ENCODE peak calls at places on chromosome 4, in nine cellular contexts. One of them, this sample, is unnamed.

GRCh38 chr4:159012381-159012780 is 90.5 kb upstream of the RAPGEF2 start:
- DNase-seq in left lung: no peak
- DNase-seq in fibroblast of mammary gland: peak; percentile 64
- DNase-seq in upper lobe of left lung: no peak
- DNase-seq in ascending aorta: no peak
- DNase-seq in suprapubic skin: no peak
- DNase-seq in colonic mucosa: no peak
- DNase-seq in IMR-90: peak; percentile 56
- DNase-seq in uterus: no peak
- DNase-seq in this sample: peak; percentile 80

GRCh38 chr4:39354178-39354503 is 12.0 kb downstream of the RFC1 start:
- DNase-seq in left lung: no peak
- DNase-seq in IMR-90: no peak
- DNase-seq in upper lobe of left lung: no peak
- DNase-seq in suprapubic skin: no peak
- DNase-seq in uterus: no peak
- DNase-seq in fibroblast of mammary gland: no peak
- DNase-seq in colonic mucosa: no peak
- DNase-seq in ascending aorta: no peak
- DNase-seq in this sample: no peak

GRCh38 chr4:139769355-139769754 is 103.7 kb downstream of the MGST2 start:
- DNase-seq in fibroblast of mammary gland: no peak
- DNase-seq in colonic mucosa: no peak
- DNase-seq in ascending aorta: no peak
- DNase-seq in upper lobe of left lung: no peak
- DNase-seq in uterus: no peak
- DNase-seq in left lung: no peak
- DNase-seq in IMR-90: no peak
- DNase-seq in suprapubic skin: no peak
- DNase-seq in this sample: no peak

GRCh38 chr4:147546341-147546740 is 65.4 kb downstream of the EDNRA start:
- DNase-seq in uterus: no peak
- DNase-seq in upper lobe of left lung: no peak
- DNase-seq in colonic mucosa: no peak
- DNase-seq in ascending aorta: no peak
- DNase-seq in suprapubic skin: no peak
- DNase-seq in fibroblast of mammary gland: peak; percentile 98
- DNase-seq in IMR-90: peak; percentile 99
- DNase-seq in left lung: no peak
- DNase-seq in this sample: peak; percentile 84

GRCh38 chr4:153639556-153640475 is 44.3 kb upstream of the TLR2 start:
- DNase-seq in left lung: no peak
- DNase-seq in uterus: no peak
- DNase-seq in colonic mucosa: no peak
- DNase-seq in upper lobe of left lung: peak; percentile 46
- DNase-seq in ascending aorta: no peak
- DNase-seq in IMR-90: no peak
- DNase-seq in fibroblast of mammary gland: no peak
- DNase-seq in suprapubic skin: no peak
- DNase-seq in this sample: no peak

GRCh38 chr4:26028793-26029511 is 114.9 kb downstream of the SMIM20 start:
- DNase-seq in left lung: peak; percentile 76
- DNase-seq in ascending aorta: no peak
- DNase-seq in fibroblast of mammary gland: peak; percentile 62
- DNase-seq in uterus: peak; percentile 81
- DNase-seq in colonic mucosa: peak; percentile 63
- DNase-seq in suprapubic skin: peak; percentile 91
- DNase-seq in upper lobe of left lung: peak; percentile 96
- DNase-seq in IMR-90: peak; percentile 58
- DNase-seq in this sample: peak; percentile 54

GRCh38 chr4:144296941-144297340 is 156.4 kb upstream of the GYPA start:
- DNase-seq in IMR-90: no peak
- DNase-seq in ascending aorta: no peak
- DNase-seq in left lung: no peak
- DNase-seq in colonic mucosa: no peak
- DNase-seq in fibroblast of mammary gland: no peak
- DNase-seq in suprapubic skin: no peak
- DNase-seq in uterus: no peak
- DNase-seq in upper lobe of left lung: no peak
- DNase-seq in this sample: peak; percentile 20

GRCh38 chr4:15848191-15848842 is 70.2 kb downstream of the CD38 start:
- DNase-seq in fibroblast of mammary gland: peak; percentile 2
- DNase-seq in upper lobe of left lung: no peak
- DNase-seq in left lung: no peak
- DNase-seq in colonic mucosa: no peak
- DNase-seq in ascending aorta: no peak
- DNase-seq in uterus: no peak
- DNase-seq in suprapubic skin: no peak
- DNase-seq in IMR-90: no peak
- DNase-seq in this sample: peak; percentile 63

GRCh38 chr4:40255722-40256281 is 59.0 kb downstream of the RHOH start:
- DNase-seq in IMR-90: peak; percentile 99
- DNase-seq in upper lobe of left lung: no peak
- DNase-seq in uterus: no peak
- DNase-seq in suprapubic skin: no peak
- DNase-seq in ascending aorta: no peak
- DNase-seq in left lung: no peak
- DNase-seq in fibroblast of mammary gland: peak; percentile 100
- DNase-seq in colonic mucosa: no peak
- DNase-seq in this sample: peak; percentile 96

GRCh38 chr4:40648742-40649281 is 19.1 kb upstream of the RBM47 start:
- DNase-seq in fibroblast of mammary gland: peak; percentile 61
- DNase-seq in ascending aorta: no peak
- DNase-seq in upper lobe of left lung: no peak
- DNase-seq in colonic mucosa: no peak
- DNase-seq in IMR-90: no peak
- DNase-seq in suprapubic skin: no peak
- DNase-seq in uterus: no peak
- DNase-seq in left lung: peak; percentile 65
- DNase-seq in this sample: no peak

GRCh38 chr4:2624782-2625548 is 88.5 kb downstream of the FAM193A start:
- DNase-seq in left lung: no peak
- DNase-seq in colonic mucosa: no peak
- DNase-seq in IMR-90: no peak
- DNase-seq in uterus: peak; percentile 48
- DNase-seq in ascending aorta: no peak
- DNase-seq in suprapubic skin: no peak
- DNase-seq in upper lobe of left lung: no peak
- DNase-seq in fibroblast of mammary gland: no peak
- DNase-seq in this sample: peak; percentile 77

GRCh38 chr4:54976682-54977081 is 148.7 kb downstream of the KDR start:
- DNase-seq in IMR-90: no peak
- DNase-seq in colonic mucosa: no peak
- DNase-seq in uterus: no peak
- DNase-seq in left lung: no peak
- DNase-seq in fibroblast of mammary gland: no peak
- DNase-seq in upper lobe of left lung: no peak
- DNase-seq in ascending aorta: no peak
- DNase-seq in suprapubic skin: no peak
- DNase-seq in this sample: peak; percentile 38

GRCh38 chr4:158809611-158810486 is 41.0 kb downstream of the FNIP2 start:
- DNase-seq in fibroblast of mammary gland: peak; percentile 87
- DNase-seq in suprapubic skin: no peak
- DNase-seq in left lung: no peak
- DNase-seq in ascending aorta: no peak
- DNase-seq in IMR-90: peak; percentile 90
- DNase-seq in upper lobe of left lung: no peak
- DNase-seq in colonic mucosa: peak; percentile 75
- DNase-seq in uterus: no peak
- DNase-seq in this sample: peak; percentile 43

GRCh38 chr4:105186701-105187158 is 40.1 kb downstream of the TET2 start:
- DNase-seq in IMR-90: peak; percentile 78
- DNase-seq in left lung: no peak
- DNase-seq in fibroblast of mammary gland: peak; percentile 67
- DNase-seq in ascending aorta: no peak
- DNase-seq in colonic mucosa: no peak
- DNase-seq in uterus: no peak
- DNase-seq in suprapubic skin: no peak
- DNase-seq in upper lobe of left lung: no peak
- DNase-seq in this sample: peak; percentile 64

GRCh38 chr4:24328711-24329110 is 255.6 kb downstream of the DHX15 start:
- DNase-seq in colonic mucosa: no peak
- DNase-seq in suprapubic skin: no peak
- DNase-seq in uterus: no peak
- DNase-seq in ascending aorta: no peak
- DNase-seq in left lung: no peak
- DNase-seq in IMR-90: no peak
- DNase-seq in upper lobe of left lung: no peak
- DNase-seq in fibroblast of mammary gland: no peak
- DNase-seq in this sample: no peak

GRCh38 chr4:154088741-154089140 is 299.9 kb upstream of the SFRP2 start:
- DNase-seq in fibroblast of mammary gland: peak; percentile 55
- DNase-seq in suprapubic skin: no peak
- DNase-seq in IMR-90: no peak
- DNase-seq in colonic mucosa: no peak
- DNase-seq in upper lobe of left lung: no peak
- DNase-seq in ascending aorta: no peak
- DNase-seq in left lung: no peak
- DNase-seq in uterus: no peak
- DNase-seq in this sample: no peak

GRCh38 chr4:142777045-142777743 is 68.9 kb downstream of the INPP4B start:
- DNase-seq in left lung: no peak
- DNase-seq in upper lobe of left lung: no peak
- DNase-seq in IMR-90: no peak
- DNase-seq in suprapubic skin: no peak
- DNase-seq in fibroblast of mammary gland: peak; percentile 3
- DNase-seq in ascending aorta: no peak
- DNase-seq in uterus: no peak
- DNase-seq in colonic mucosa: peak; percentile 19
- DNase-seq in this sample: peak; percentile 90

DNA sequence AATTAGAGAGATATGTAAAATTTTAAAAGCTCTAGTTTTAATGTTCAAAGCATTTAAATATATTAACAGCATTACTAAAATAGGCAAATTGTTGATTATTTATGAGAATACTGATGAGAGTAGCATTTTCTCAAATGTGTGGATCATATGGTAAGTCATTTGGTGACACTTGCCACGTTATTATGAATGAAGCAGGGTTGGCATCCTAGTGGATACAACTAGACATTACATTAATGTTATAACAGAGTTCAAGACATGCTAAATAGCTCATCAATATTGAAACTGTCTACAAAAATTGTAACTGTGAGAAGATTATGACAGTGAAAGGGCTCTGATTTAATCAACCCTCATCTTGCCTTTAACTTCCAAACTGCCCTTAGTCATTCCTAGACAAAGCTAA is 171.1 kb downstream of the PDGFC start:
- DNase-seq in uterus: no peak
- DNase-seq in upper lobe of left lung: no peak
- DNase-seq in fibroblast of mammary gland: no peak
- DNase-seq in suprapubic skin: no peak
- DNase-seq in ascending aorta: no peak
- DNase-seq in colonic mucosa: no peak
- DNase-seq in left lung: no peak
- DNase-seq in IMR-90: no peak
- DNase-seq in this sample: no peak
- TF ChIP-seq CTCF in uterus: no peak
- TF ChIP-seq CTCF in upper lobe of left lung: no peak
- TF ChIP-seq CTCF in fibroblast of mammary gland: no peak
- TF ChIP-seq CTCF in suprapubic skin: no peak
- TF ChIP-seq CTCF in ascending aorta: no peak
- TF ChIP-seq CTCF in colonic mucosa: no peak
- TF ChIP-seq CTCF in left lung: no peak
- TF ChIP-seq CTCF in IMR-90: no peak
- TF ChIP-seq CTCF in this sample: peak; percentile 3

GRCh38 chr4:7095611-7096155 is 27.8 kb upstream of the GRPEL1 start:
- DNase-seq in left lung: no peak
- DNase-seq in uterus: peak; percentile 8
- DNase-seq in fibroblast of mammary gland: no peak
- DNase-seq in colonic mucosa: no peak
- DNase-seq in upper lobe of left lung: peak; percentile 68
- DNase-seq in IMR-90: no peak
- DNase-seq in suprapubic skin: no peak
- DNase-seq in ascending aorta: no peak
- DNase-seq in this sample: no peak
- H3K4me3 ChIP-seq in left lung: no peak overlapping the region
- H3K4me3 ChIP-seq in uterus: no peak overlapping the region
- H3K4me3 ChIP-seq in fibroblast of mammary gland: no peak overlapping the region
- H3K4me3 ChIP-seq in colonic mucosa: no peak overlapping the region
- H3K4me3 ChIP-seq in upper lobe of left lung: no peak overlapping the region
- H3K4me3 ChIP-seq in IMR-90: no peak overlapping the region
- H3K4me3 ChIP-seq in suprapubic skin: no peak overlapping the region
- H3K4me3 ChIP-seq in ascending aorta: no peak overlapping the region
- H3K4me3 ChIP-seq in this sample: no peak overlapping the region

DNA sequence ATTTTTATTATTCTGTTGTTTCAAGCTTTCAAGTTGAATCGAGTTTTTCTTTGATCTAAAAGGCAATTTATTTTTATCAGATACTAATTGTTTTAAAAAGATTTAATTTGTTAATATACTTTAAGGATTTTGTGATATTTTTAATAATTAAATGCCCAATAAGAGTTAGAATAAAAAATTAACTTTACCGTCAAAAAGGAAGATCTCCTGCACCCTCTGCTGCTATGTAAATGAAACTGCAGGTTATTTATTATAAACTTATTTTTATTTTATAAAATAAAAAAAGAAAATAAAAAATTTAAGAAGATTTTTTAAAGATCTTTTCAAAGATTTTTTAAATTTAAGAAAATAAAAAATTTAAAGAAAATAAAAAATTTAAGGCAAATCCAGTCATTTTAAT is 166.1 kb downstream of the CCSER1 start:
- DNase-seq in fibroblast of mammary gland: peak; percentile 32
- DNase-seq in left lung: no peak
- DNase-seq in ascending aorta: no peak
- DNase-seq in upper lobe of left lung: no peak
- DNase-seq in colonic mucosa: no peak
- DNase-seq in uterus: no peak
- DNase-seq in IMR-90: peak; percentile 27
- DNase-seq in suprapubic skin: no peak
- DNase-seq in this sample: peak; percentile 33
- TF ChIP-seq CTCF in fibroblast of mammary gland: peak; percentile 47
- TF ChIP-seq CTCF in left lung: peak; percentile 41
- TF ChIP-seq CTCF in ascending aorta: no peak
- TF ChIP-seq CTCF in upper lobe of left lung: no peak
- TF ChIP-seq CTCF in colonic mucosa: peak; percentile 50
- TF ChIP-seq CTCF in uterus: no peak
- TF ChIP-seq CTCF in IMR-90: peak; percentile 44
- TF ChIP-seq CTCF in suprapubic skin: no peak
- TF ChIP-seq CTCF in this sample: peak; percentile 53

DNA sequence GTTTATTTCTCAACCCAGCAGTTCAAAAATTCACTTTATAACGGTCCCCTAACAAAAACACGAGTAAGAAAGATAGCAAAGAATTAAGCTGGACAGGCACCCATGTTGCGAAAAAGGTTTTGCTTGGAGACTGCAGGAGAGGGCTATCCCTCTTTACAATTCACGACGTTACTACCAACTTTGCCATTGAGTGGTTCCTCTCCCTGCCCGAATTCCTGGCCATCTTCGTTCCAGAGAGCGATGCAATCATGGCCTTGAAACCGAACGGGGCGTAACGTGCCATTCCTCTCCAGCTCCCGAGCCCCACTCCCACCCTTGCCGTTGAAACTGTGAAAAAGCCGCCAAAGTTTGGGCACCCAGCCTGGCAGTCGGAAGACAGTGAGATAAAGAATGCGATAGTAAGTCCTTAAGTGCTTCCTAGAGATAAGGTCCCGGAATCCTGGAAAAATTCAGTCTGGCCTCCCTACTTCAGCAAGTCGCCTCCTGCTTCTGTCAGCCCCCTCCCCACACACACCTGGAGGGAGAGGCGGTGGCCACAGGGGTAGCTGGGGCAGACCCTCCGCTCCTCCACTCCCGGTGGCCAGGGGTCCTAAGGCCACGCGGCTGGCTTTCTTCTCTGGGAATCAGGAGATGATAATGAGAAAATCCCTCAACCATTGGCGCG is 65.2 kb downstream of the FBXO8 start:
- DNase-seq in IMR-90: no peak
- DNase-seq in upper lobe of left lung: peak; percentile 10
- DNase-seq in colonic mucosa: no peak
- DNase-seq in ascending aorta: no peak
- DNase-seq in suprapubic skin: no peak
- DNase-seq in fibroblast of mammary gland: no peak
- DNase-seq in left lung: no peak
- DNase-seq in uterus: no peak
- DNase-seq in this sample: no peak
- H3K4me3 ChIP-seq in IMR-90: no peak overlapping the region
- H3K4me3 ChIP-seq in upper lobe of left lung: peak overlapping the region; percentile 7
- H3K4me3 ChIP-seq in colonic mucosa: no peak overlapping the region
- H3K4me3 ChIP-seq in ascending aorta: peak overlapping the region; percentile 67
- H3K4me3 ChIP-seq in suprapubic skin: peak overlapping the region; percentile 17
- H3K4me3 ChIP-seq in fibroblast of mammary gland: peak overlapping the region; percentile 44
- H3K4me3 ChIP-seq in left lung: no peak overlapping the region
- H3K4me3 ChIP-seq in uterus: no peak overlapping the region
- H3K4me3 ChIP-seq in this sample: no peak overlapping the region

This sample was measured in epithelial cell of esophagus.